ENCODE peak calls at places on chromosomes 3 and 15, in ten cellular contexts. V, W, S, R, B, N, O, Q, D and C are unnamed samples.

GRCh38 chr3:11600501-11601282 is 43.0 kb downstream of the VGLL4 start:
- DNase-seq in D (no peak), R (no peak), B (no peak), O (peak), N (no peak), V (no peak), Q (no peak), W (no peak), S (peak), C (peak)

GRCh38 chr3:70982700-70983140 is 600.8 kb downstream of the FOXP1 start:
- DNase-seq in O (peak), R (no peak), S (peak), N (no peak), V (no peak), D (no peak), B (no peak), Q (peak), W (peak), C (no peak)

GRCh38 chr3:126683506-126683905 is 20.5 kb upstream of the CHCHD6 start:
- DNase-seq in D (no peak), W (no peak), Q (no peak), V (no peak), S (no peak), N (no peak), O (no peak), R (no peak), B (no peak), C (no peak)

GRCh38 chr15:59688383-59688887 is 685 bp downstream of the BNIP2 start:
- DNase-seq in V (no peak), D (peak), Q (no peak), R (peak), O (no peak), W (no peak), N (peak), S (peak), B (peak), C (no peak)

GRCh38 chr3:95120921-95121320 is 1058.1 kb downstream of the NSUN3 start:
- DNase-seq in Q (no peak), S (peak), D (no peak), B (peak), W (no peak), R (no peak), O (no peak), V (no peak), N (peak), C (no peak)

GRCh38 chr3:150840733-150841515 is 64.3 kb downstream of the MINDY4B start:
- DNase-seq in S (no peak), R (no peak), V (no peak), Q (no peak), O (no peak), D (no peak), N (no peak), B (no peak), W (no peak), C (no peak)

GRCh38 chr3:123105201-123106189 is 38.7 kb downstream of the PDIA5 start:
- DNase-seq in R (peak), O (no peak), D (no peak), N (peak), Q (no peak), B (no peak), W (no peak), V (no peak), S (no peak), C (no peak)

GRCh38 chr3:12984023-12984823 is 89.0 kb downstream of the IQSEC1 start:
- DNase-seq in R (peak), O (peak), B (peak), V (peak), S (peak), N (peak), Q (peak), D (peak), W (no peak), C (peak)

GRCh38 chr3:38627956-38628355 is 21.5 kb downstream of the SCN5A start:
- DNase-seq in B (peak), V (peak), O (no peak), S (no peak), N (no peak), W (no peak), R (peak), D (no peak), Q (peak), C (no peak)

GRCh38 chr15:43789409-43789808 is 2.7 kb upstream of the SERF2 start:
- DNase-seq in W (no peak), O (no peak), N (no peak), R (no peak), S (no peak), Q (no peak), V (no peak), D (no peak), B (no peak), C (no peak)

GRCh38 chr3:46831316-46831715 is 31.9 kb downstream of the MYL3 start:
- DNase-seq in N (no peak), O (no peak), Q (no peak), B (no peak), V (no peak), S (no peak), D (no peak), R (no peak), W (no peak), C (no peak)

GRCh38 chr3:146536681-146537080 is 7.7 kb downstream of the PLSCR1 start:
- DNase-seq in B (no peak), O (no peak), V (no peak), S (no peak), N (no peak), W (no peak), D (no peak), Q (no peak), R (no peak), C (no peak)

GRCh38 chr15:95922431-95922830 is 408.1 kb upstream of the NR2F2 start:
- DNase-seq in Q (no peak), W (no peak), N (no peak), R (no peak), O (no peak), D (no peak), B (no peak), V (no peak), S (no peak), C (no peak)

GRCh38 chr15:56716334-56716733 is 17.0 kb downstream of the ZNF280D start:
- DNase-seq in N (no peak), O (no peak), R (no peak), D (no peak), Q (no peak), S (no peak), B (no peak), W (no peak), V (no peak), C (no peak)

GRCh38 chr3:195087321-195087720 is 183.6 kb downstream of the XXYLT1 start:
- DNase-seq in D (no peak), O (no peak), N (no peak), B (no peak), Q (no peak), S (no peak), W (no peak), V (no peak), R (no peak), C (no peak)

GRCh38 chr15:51625236-51625635 is 2.7 kb upstream of the DMXL2 start:
- DNase-seq in O (no peak), V (no peak), B (no peak), S (no peak), R (peak), D (no peak), Q (no peak), W (no peak), N (no peak), C (no peak)

GRCh38 chr3:112908252-112908651 is 61.6 kb upstream of the CD200R1L start:
- DNase-seq in D (no peak), B (no peak), O (no peak), S (no peak), R (peak), W (no peak), N (no peak), Q (no peak), V (no peak), C (no peak)

GRCh38 chr3:119580148-119580760 is 962 bp downstream of the ADPRH start:
- DNase-seq in B (peak), N (peak), O (peak), D (no peak), S (no peak), Q (peak), R (peak), W (no peak), V (no peak), C (peak)

GRCh38 chr3:50620420-50620819 is 3.5 kb downstream of the MAPKAPK3 start:
- DNase-seq in V (no peak), W (no peak), N (peak), O (peak), Q (no peak), D (no peak), B (no peak), R (no peak), S (no peak), C (no peak)

GRCh38 chr3:11757441-11757875 is 89.2 kb downstream of the TAMM41 start:
- DNase-seq in O (peak), B (no peak), W (no peak), Q (no peak), R (no peak), N (no peak), S (peak), V (no peak), D (no peak), C (no peak)

GRCh38 chr3:124621498-124621897 is 108.8 kb upstream of the UMPS start:
- DNase-seq in D (no peak), O (no peak), B (no peak), V (no peak), S (no peak), N (no peak), Q (no peak), W (no peak), R (no peak), C (no peak)

GRCh38 chr3:128383316-128384235 is 83.1 kb downstream of the DNAJB8 start:
- DNase-seq in D (peak), S (peak), R (no peak), B (no peak), Q (peak), V (peak), N (peak), O (peak), W (peak), C (no peak)

GRCh38 chr3:64666171-64666581 is 21.6 kb downstream of the ADAMTS9 start:
- DNase-seq in R (no peak), Q (no peak), S (no peak), N (no peak), O (no peak), B (no peak), W (no peak), V (no peak), D (no peak), C (no peak)

GRCh38 chr15:101026686-101027272 is 107.6 kb downstream of the LRRK1 start:
- DNase-seq in Q (no peak), W (no peak), R (no peak), O (no peak), B (no peak), N (no peak), S (no peak), D (no peak), V (peak), C (peak)

GRCh38 chr15:98671060-98672008 is 23.0 kb downstream of the IGF1R start:
- DNase-seq in Q (no peak), D (no peak), O (no peak), R (no peak), B (peak), W (no peak), S (no peak), N (no peak), V (no peak), C (no peak)

GRCh38 chr3:192570757-192571156 is 156.6 kb downstream of the FGF12 start:
- DNase-seq in O (no peak), R (no peak), D (no peak), V (no peak), B (no peak), W (no peak), N (no peak), S (peak), Q (no peak), C (no peak)

GRCh38 chr3:107217161-107217560 is 160.1 kb upstream of the CCDC54 start:
- DNase-seq in W (no peak), B (peak), D (no peak), V (no peak), R (no peak), O (no peak), N (no peak), S (peak), Q (no peak), C (no peak)

GRCh38 chr3:122947086-122947611 is 80.4 kb downstream of the SEMA5B start:
- DNase-seq in R (no peak), Q (no peak), N (no peak), B (no peak), W (no peak), V (no peak), S (no peak), D (no peak), O (no peak), C (no peak)

GRCh38 chr3:37228734-37229133 is 54.4 kb upstream of the LRRFIP2 start:
- DNase-seq in S (no peak), B (no peak), O (no peak), N (no peak), Q (no peak), W (no peak), D (no peak), V (no peak), R (no peak), C (no peak)

GRCh38 chr3:52357151-52358080 is 41.3 kb downstream of the DNAH1 start:
- DNase-seq in B (no peak), S (no peak), V (no peak), W (no peak), D (no peak), O (peak), R (no peak), Q (no peak), N (no peak), C (no peak)

GRCh38 chr3:35383719-35384555 is 255.4 kb upstream of the ARPP21 start:
- DNase-seq in O (no peak), B (no peak), V (no peak), D (no peak), N (no peak), W (no peak), R (no peak), Q (no peak), S (no peak), C (no peak)

GRCh38 chr15:51096976-51097375 is 2.3 kb upstream of the TNFAIP8L3 start:
- DNase-seq in V (no peak), D (no peak), Q (no peak), S (no peak), B (no peak), O (no peak), N (no peak), W (no peak), R (no peak), C (no peak)

GRCh38 chr3:43926073-43926472 is 235.3 kb downstream of the ABHD5 start:
- DNase-seq in O (no peak), Q (no peak), N (no peak), R (no peak), S (no peak), B (no peak), V (no peak), D (no peak), W (no peak), C (no peak)

GRCh38 chr3:177966493-177966892 is 569.7 kb upstream of the KCNMB2 start:
- DNase-seq in D (no peak), W (no peak), Q (no peak), R (no peak), O (no peak), S (no peak), V (no peak), B (no peak), N (no peak), C (no peak)

GRCh38 chr3:178603735-178604134 is 67.5 kb downstream of the KCNMB2 start:
- DNase-seq in O (no peak), N (no peak), R (no peak), D (no peak), W (no peak), S (no peak), Q (no peak), V (no peak), B (no peak), C (no peak)

GRCh38 chr15:32029862-32030781 is at the start of gene CHRNA7:
- DNase-seq in N (no peak), S (peak), W (peak), Q (peak), V (no peak), O (peak), D (peak), B (peak), R (peak), C (no peak)

GRCh38 chr3:138493804-138494606 is 59.6 kb downstream of the ESYT3 start:
- DNase-seq in O (no peak), R (no peak), B (no peak), Q (no peak), D (no peak), S (no peak), N (peak), W (no peak), V (no peak), C (no peak)